ENCODE peak calls at places on chromosomes 5 and 9, in four cellular contexts. T is A549, V is neural progenitor cell, S is epithelial cell of esophagus. B is an unnamed sample.
A peak's percentile ranks its signal among the peaks of the same experiment; 100 is the strongest.

GRCh38 chr9:12794024-12794799 is 19.4 kb downstream of the LURAP1L start:
- DNase-seq in T (peak; percentile 41), V (no peak), S (peak; percentile 53), B (no peak)

GRCh38 chr5:162209005-162209605 is 141.5 kb downstream of the GABRG2 start:
- DNase-seq in T (peak; percentile 37), V (peak; percentile 81), S (peak; percentile 16), B (peak; percentile 19)

GRCh38 chr9:133888779-133889491 is 103.2 kb downstream of the VAV2 start:
- DNase-seq in T (no peak), V (no peak), S (no peak), B (no peak)

GRCh38 chr9:85431396-85432102 is 310.2 kb downstream of the AGTPBP1 start:
- DNase-seq in T (no peak), V (no peak), S (peak; percentile 6), B (no peak)

GRCh38 chr9:133991211-133991921 is 758 bp downstream of the VAV2 start:
- DNase-seq in T (no peak), V (peak; percentile 64), S (no peak), B (peak; percentile 77)

GRCh38 chr9:18675973-18676372 is 202.0 kb downstream of the ADAMTSL1 start:
- DNase-seq in T (no peak), V (no peak), S (no peak), B (no peak)

GRCh38 chr5:170554566-170555267 is 50.9 kb downstream of the KCNIP1 start:
- DNase-seq in T (no peak), V (no peak), S (no peak), B (no peak)

GRCh38 chr9:138047469-138048040 is 170.0 kb downstream of the CACNA1B start:
- DNase-seq in T (no peak), V (peak; percentile 1), S (no peak), B (no peak)

GRCh38 chr5:138449501-138450239 is 10.8 kb downstream of the REEP2 start:
- DNase-seq in T (peak; percentile 81), V (peak; percentile 94), S (peak; percentile 82), B (peak; percentile 78)

GRCh38 chr5:56088967-56089829 is 94.4 kb upstream of the IL6ST start:
- DNase-seq in T (peak; percentile 47), V (no peak), S (peak; percentile 64), B (no peak)

GRCh38 chr9:36597412-36598178 is 24.9 kb downstream of the MELK start:
- DNase-seq in T (peak; percentile 73), V (peak; percentile 30), S (peak; percentile 55), B (no peak)

GRCh38 chr5:72138943-72139467 is 31.7 kb downstream of the MAP1B start:
- DNase-seq in T (no peak), V (no peak), S (peak; percentile 87), B (peak; percentile 18)

GRCh38 chr5:164439799-164440198 is 934.4 kb downstream of the MAT2B start:
- DNase-seq in T (no peak), V (no peak), S (no peak), B (no peak)

GRCh38 chr5:2022436-2022835 is 139.7 kb upstream of the IRX4 start:
- DNase-seq in T (no peak), V (no peak), S (no peak), B (no peak)

GRCh38 chr9:94627287-94627686 is 12.0 kb downstream of the FBP1 start:
- DNase-seq in T (no peak), V (no peak), S (no peak), B (no peak)
- TF ChIP-seq CTCF in T (no peak), V (peak; percentile 5), S (no peak), B (no peak)

GRCh38 chr9:130662099-130662926 is 2.1 kb upstream of the PRDM12 start:
- DNase-seq in T (no peak), V (peak; percentile 65), S (no peak), B (no peak)
- TF ChIP-seq CTCF in T (no peak), V (peak; percentile 51), S (no peak), B (no peak)

GRCh38 chr5:178223196-178223773 is 9.3 kb downstream of the PHYKPL start:
- DNase-seq in T (no peak), V (no peak), S (no peak), B (no peak)
- TF ChIP-seq CTCF in T (no peak), V (no peak), S (peak; percentile 23), B (no peak)

GRCh38 chr9:69758981-69759477 is 782 bp downstream of the PTAR1 start:
- DNase-seq in T (peak; percentile 19), V (no peak), S (peak; percentile 9), B (no peak)

GRCh38 chr9:69750085-69750484 is 9.7 kb downstream of the PTAR1 start:
- DNase-seq in T (no peak), V (no peak), S (no peak), B (no peak)

GRCh38 chr9:69755205-69755604 is 4.6 kb downstream of the PTAR1 start:
- DNase-seq in T (no peak), V (no peak), S (no peak), B (no peak)

GRCh38 chr9:69758001-69758730 is 1.6 kb downstream of the PTAR1 start:
- DNase-seq in T (no peak), V (no peak), S (peak; percentile 7), B (no peak)

GRCh38 chr9:69753830-69754229 is 6.0 kb downstream of the PTAR1 start:
- DNase-seq in T (no peak), V (no peak), S (no peak), B (no peak)
- TF ChIP-seq CTCF in T (no peak), V (no peak), S (no peak), B (no peak)

B was measured in pancreas.